ENCODE peak calls at places on chromosomes 5 and 9, in nine cellular contexts. O is lower lobe of right lung, D is aorta, A is spleen, X is IMR-90, M is upper lobe of right lung, B is breast epithelium, Y is A549, C is H9. R is an unnamed sample. For H3K4me1, the result is how much of the 10 kb centered on the place peaks cover.

GRCh38 chr9:136771907-136772306 is 7.6 kb upstream of the LCN15 start:
- DNase-seq in O (no peak), D (no peak), A (no peak), X (no peak), M (peak), B (no peak), Y (no peak), C (no peak), R (no peak)

GRCh38 chr5:96569770-96570169 is 92.4 kb upstream of the CAST start:
- DNase-seq in O (no peak), D (no peak), A (no peak), X (no peak), M (no peak), B (no peak), Y (no peak), C (no peak), R (no peak)

GRCh38 chr9:35951736-35952135 is 6.2 kb downstream of the OR2S2 start:
- DNase-seq in O (no peak), D (no peak), A (no peak), X (peak), M (no peak), B (no peak), Y (peak), C (no peak), R (no peak)

GRCh38 chr5:97338729-97339128 is 155.7 kb upstream of the RIOK2 start:
- DNase-seq in O (no peak), D (no peak), A (no peak), X (peak), M (no peak), B (no peak), Y (no peak), C (no peak), R (no peak)

GRCh38 chr5:129243058-129243457 is 148.5 kb downstream of the ISOC1 start:
- DNase-seq in O (no peak), D (no peak), A (no peak), X (no peak), M (no peak), B (no peak), Y (no peak), C (no peak), R (no peak)

GRCh38 chr5:152864993-152865392 is 459.9 kb upstream of the NMUR2 start:
- DNase-seq in O (no peak), D (no peak), A (no peak), X (no peak), M (no peak), B (no peak), Y (no peak), C (no peak), R (no peak)

GRCh38 chr5:132063090-132063911 is 2.8 kb downstream of the IL3 start:
- DNase-seq in O (peak), D (peak), A (peak), X (peak), M (peak), B (no peak), Y (peak), C (peak), R (peak)

GRCh38 chr5:78912085-78912771 is 72.9 kb downstream of the ARSB start:
- DNase-seq in O (no peak), D (no peak), A (no peak), X (peak), M (no peak), B (no peak), Y (no peak), C (no peak), R (no peak)

GRCh38 chr5:6752782-6753181 is 39.5 kb downstream of the TENT4A start:
- DNase-seq in O (no peak), D (no peak), A (peak), X (no peak), M (peak), B (no peak), Y (no peak), C (no peak), R (no peak)

GRCh38 chr5:138334867-138335447 is 3.1 kb upstream of the FAM53C start:
- DNase-seq in O (no peak), D (no peak), A (no peak), X (peak), M (no peak), B (no peak), Y (no peak), C (no peak), R (no peak)

GRCh38 chr5:54905246-54905770 is 80.1 kb downstream of the ESM1 start:
- DNase-seq in O (no peak), D (no peak), A (no peak), X (peak), M (no peak), B (no peak), Y (no peak), C (no peak), R (no peak)

GRCh38 chr9:106916491-106917235 is 53.7 kb downstream of the ZNF462 start:
- DNase-seq in O (no peak), D (no peak), A (no peak), X (peak), M (no peak), B (peak), Y (peak), C (no peak), R (peak)

GRCh38 chr5:14060218-14060617 is 82.9 kb upstream of the TRIO start:
- DNase-seq in O (no peak), D (no peak), A (no peak), X (no peak), M (no peak), B (no peak), Y (no peak), C (no peak), R (no peak)

GRCh38 chr9:136690104-136690840 is 3.0 kb upstream of the AGPAT2 start:
- DNase-seq in O (no peak), D (no peak), A (no peak), X (no peak), M (peak), B (no peak), Y (no peak), C (no peak), R (no peak)

GRCh38 chr5:176835918-176836317 is 25.6 kb downstream of the UNC5A start:
- DNase-seq in O (no peak), D (no peak), A (no peak), X (no peak), M (no peak), B (no peak), Y (no peak), C (no peak), R (no peak)

GRCh38 chr5:68884893-68885292 is 208.9 kb upstream of the SLC30A5 start:
- DNase-seq in O (no peak), D (no peak), A (no peak), X (no peak), M (no peak), B (no peak), Y (peak), C (no peak), R (no peak)

GRCh38 chr5:157459715-157460599 is at the start of gene NIPAL4:
- DNase-seq in O (no peak), D (peak), A (peak), X (no peak), M (no peak), B (no peak), Y (peak), C (peak), R (no peak)

GRCh38 chr9:94923333-94924089 is 197.0 kb downstream of the AOPEP start:
- DNase-seq in O (no peak), D (no peak), A (no peak), X (no peak), M (no peak), B (no peak), Y (no peak), C (no peak), R (no peak)
- H3K4me1 ChIP-seq in O (half or more), D (under half), A (under half), X (under half), M (under half), B (under half), Y (half or more), C (under half), R (under half)

GRCh38 chr9:116695441-116695840 is 8.3 kb downstream of the TRIM32 start:
- DNase-seq in O (no peak), D (no peak), A (no peak), X (no peak), M (no peak), B (no peak), Y (no peak), C (no peak), R (no peak)
- H3K4me1 ChIP-seq in O (under half), D (under half), A (under half), X (under half), M (under half), B (under half), Y (under half), C (under half), R (under half)

DNA sequence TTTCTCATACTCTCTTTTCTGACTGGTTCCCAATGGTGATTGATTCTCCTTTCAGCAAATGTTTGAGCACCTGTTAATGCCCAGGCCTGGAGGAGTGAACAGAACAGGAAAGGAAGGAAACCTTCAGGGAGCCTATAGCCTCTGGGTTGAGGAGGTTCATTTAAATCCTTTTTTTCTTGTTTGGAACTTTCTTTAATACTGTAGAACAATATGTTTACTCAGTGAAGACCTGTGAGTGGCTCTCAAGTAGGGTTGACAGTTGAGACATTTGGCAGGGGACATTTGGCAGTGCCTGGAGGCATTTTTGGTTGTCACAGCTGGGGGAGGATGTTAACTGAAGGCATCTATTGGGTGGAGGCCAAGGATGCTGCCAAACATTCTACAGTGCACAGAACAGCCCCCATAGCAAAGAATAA is 6.1 kb upstream of the FAM120AOS start:
- DNase-seq in O (no peak), D (no peak), A (no peak), X (no peak), M (no peak), B (no peak), Y (no peak), C (no peak), R (no peak)
- H3K4me1 ChIP-seq in O (half or more), D (under half), A (half or more), X (under half), M (half or more), B (under half), Y (half or more), C (under half), R (under half)

DNA sequence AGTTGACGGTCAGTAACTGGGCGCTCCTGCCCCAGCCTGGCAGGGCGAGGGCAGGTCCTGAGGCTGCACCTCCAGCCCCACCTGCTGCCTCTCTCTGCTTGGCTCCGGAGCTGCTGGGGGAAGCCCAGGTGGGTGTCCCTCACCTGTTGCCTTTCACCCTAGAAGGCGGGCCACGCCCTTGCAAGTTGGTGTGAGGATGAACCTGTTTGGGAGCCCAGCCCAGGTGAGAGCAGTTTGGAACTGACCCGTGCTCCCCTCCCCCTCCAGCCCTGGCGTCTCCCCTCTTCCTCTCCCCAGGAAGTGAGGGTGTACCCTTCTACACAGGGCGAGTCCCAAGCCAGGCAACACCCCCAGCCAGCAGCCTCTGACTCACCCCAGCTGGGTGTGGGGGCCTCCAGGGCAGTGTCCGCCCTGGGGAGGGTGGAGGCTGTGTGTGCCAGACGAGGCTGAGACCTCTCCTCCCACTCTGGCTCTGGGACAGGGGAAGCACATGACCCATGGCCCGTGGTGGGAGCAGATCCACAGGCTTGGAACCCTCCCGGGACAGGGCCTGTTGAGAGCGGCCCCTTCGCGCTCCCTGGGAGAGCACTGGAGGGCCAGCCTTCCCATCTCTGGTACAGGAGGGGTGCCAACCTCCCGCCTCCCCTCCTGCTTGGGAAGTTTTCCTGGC is 10.4 kb downstream of the LRRC8A start:
- DNase-seq in O (peak), D (peak), A (peak), X (peak), M (peak), B (peak), Y (peak), C (no peak), R (peak)
- H3K4me1 ChIP-seq in O (half or more), D (under half), A (under half), X (under half), M (under half), B (half or more), Y (under half), C (under half), R (under half)

GRCh38 chr5:107310181-107310580 is 360.6 kb downstream of the EFNA5 start:
- DNase-seq in O (no peak), D (no peak), A (no peak), X (no peak), M (no peak), B (no peak), Y (no peak), C (no peak), R (no peak)
- H3K4me1 ChIP-seq in O (under half), D (under half), A (under half), X (under half), M (under half), B (under half), Y (under half), C (under half), R (under half)

GRCh38 chr9:30310711-30311110 is 2073.7 kb upstream of the ACO1 start:
- DNase-seq in O (no peak), D (no peak), A (no peak), X (no peak), M (no peak), B (no peak), Y (no peak), C (no peak), R (no peak)
- H3K4me1 ChIP-seq in O (under half), D (under half), A (under half), X (under half), M (under half), B (under half), Y (under half), C (under half), R (under half)

DNA sequence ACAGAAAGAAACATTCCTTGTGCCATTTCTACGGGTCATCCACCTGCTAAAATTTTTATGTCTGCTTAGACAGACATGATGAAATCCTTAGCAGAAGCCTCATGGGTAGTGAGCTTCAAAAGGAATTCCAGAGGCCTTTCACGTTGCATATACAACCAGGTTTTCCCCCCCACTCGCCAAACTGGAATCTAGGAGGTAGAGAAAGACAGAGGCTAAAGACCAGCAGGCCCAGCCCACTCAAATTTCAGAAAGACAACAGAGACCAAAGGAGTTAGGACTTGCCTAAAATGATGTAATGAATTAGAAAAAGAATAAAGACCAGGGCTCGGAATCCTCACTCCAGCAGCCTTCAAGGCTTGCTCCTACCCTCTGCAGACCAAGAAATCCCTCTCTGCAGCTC is 9.2 kb downstream of the B4GALT1 start:
- DNase-seq in O (no peak), D (no peak), A (no peak), X (no peak), M (no peak), B (no peak), Y (no peak), C (no peak), R (no peak)
- H3K4me1 ChIP-seq in O (half or more), D (under half), A (half or more), X (under half), M (half or more), B (half or more), Y (half or more), C (under half), R (under half)

GRCh38 chr9:94156549-94157407 is 72.5 kb downstream of the PTPDC1 start:
- DNase-seq in O (peak), D (peak), A (no peak), X (peak), M (peak), B (peak), Y (peak), C (no peak), R (peak)

GRCh38 chr9:94159069-94159915 is 75.0 kb downstream of the PTPDC1 start:
- DNase-seq in O (no peak), D (no peak), A (no peak), X (no peak), M (no peak), B (no peak), Y (no peak), C (no peak), R (no peak)

GRCh38 chr9:94161673-94162072 is 77.4 kb downstream of the PTPDC1 start:
- DNase-seq in O (no peak), D (no peak), A (no peak), X (no peak), M (no peak), B (no peak), Y (no peak), C (no peak), R (no peak)

GRCh38 chr9:94157408-94157801 is 73.1 kb downstream of the PTPDC1 start:
- DNase-seq in O (no peak), D (no peak), A (no peak), X (no peak), M (no peak), B (no peak), Y (no peak), C (no peak), R (no peak)

GRCh38 chr9:94160594-94161501 is 76.6 kb downstream of the PTPDC1 start:
- DNase-seq in O (no peak), D (no peak), A (no peak), X (no peak), M (no peak), B (no peak), Y (peak), C (no peak), R (no peak)
- H3K4me1 ChIP-seq in O (under half), D (under half), A (under half), X (under half), M (under half), B (under half), Y (under half), C (under half), R (under half)

R was measured in prostate gland.